ENCODE peak calls at places on chromosomes 7 and 10, in five cellular contexts. G is tibial nerve, M is astrocyte of the spinal cord, B is B cell, Z is AG09309. H is an unnamed sample.

GRCh38 chr7:112782498-112782897 is 7.7 kb downstream of the TMEM168 start:
- DNase-seq in G (no peak), B (no peak), Z (no peak), M (no peak), H (no peak)

GRCh38 chr10:89531359-89531758 is 4.0 kb downstream of the SLC16A12 start:
- DNase-seq in M (no peak), Z (no peak), B (no peak), G (no peak), H (no peak)

GRCh38 chr10:71359364-71360046 is 37.2 kb upstream of the CDH23 start:
- DNase-seq in B (peak; percentile 61), Z (no peak), M (no peak), G (no peak), H (peak; percentile 76)

GRCh38 chr10:17239276-17239660 is 11.2 kb downstream of the VIM start:
- DNase-seq in Z (no peak), G (no peak), B (no peak), M (no peak), H (no peak)

GRCh38 chr7:92778972-92779371 is 57.4 kb downstream of the CDK6 start:
- DNase-seq in Z (peak; percentile 76), G (peak; percentile 27), B (no peak), M (peak; percentile 76), H (peak; percentile 49)

GRCh38 chr7:100726998-100727761 is 6.2 kb upstream of the ZAN start:
- DNase-seq in M (peak; percentile 60), Z (peak; percentile 92), B (no peak), G (no peak), H (no peak)

GRCh38 chr7:117875566-117875965 is 2.3 kb upstream of the CTTNBP2 start:
- DNase-seq in G (no peak), M (peak; percentile 36), B (no peak), Z (no peak), H (no peak)

GRCh38 chr10:44182909-44183308 is 202.0 kb downstream of the CXCL12 start:
- DNase-seq in Z (no peak), B (no peak), M (no peak), G (no peak), H (no peak)

GRCh38 chr10:7218974-7219373 is 191.9 kb downstream of the SFMBT2 start:
- DNase-seq in B (no peak), Z (no peak), G (no peak), M (peak; percentile 25), H (no peak)

GRCh38 chr7:50552921-50553320 is 12.3 kb downstream of the DDC start:
- DNase-seq in G (no peak), B (no peak), M (peak; percentile 51), Z (no peak), H (no peak)

GRCh38 chr10:113230018-113230610 is 280.1 kb downstream of the TCF7L2 start:
- DNase-seq in Z (no peak), G (no peak), B (no peak), M (no peak), H (no peak)

GRCh38 chr10:110546077-110546476 is 21.4 kb upstream of the SMC3 start:
- DNase-seq in M (peak; percentile 31), Z (no peak), B (no peak), G (no peak), H (no peak)

GRCh38 chr7:100865971-100866720 is 1.0 kb upstream of the TRIP6 start:
- DNase-seq in Z (no peak), B (peak; percentile 69), M (peak; percentile 50), G (peak; percentile 67), H (no peak)

GRCh38 chr10:43708256-43708655 is 59.6 kb upstream of the ZNF32 start:
- DNase-seq in G (no peak), Z (no peak), M (no peak), B (no peak), H (no peak)

GRCh38 chr10:132883391-132883881 is 58.9 kb downstream of the CFAP46 start:
- DNase-seq in Z (no peak), G (no peak), M (no peak), B (no peak), H (no peak)

GRCh38 chr7:81852701-81853100 is 82.9 kb upstream of the HGF start:
- DNase-seq in G (no peak), B (no peak), Z (no peak), M (no peak), H (no peak)

GRCh38 chr10:80284522-80284921 is 4.9 kb downstream of the MAT1A start:
- DNase-seq in B (no peak), Z (no peak), M (no peak), G (no peak), H (no peak)

GRCh38 chr7:155490697-155491628 is 33.0 kb downstream of the EN2 start:
- DNase-seq in Z (no peak), M (no peak), G (no peak), B (peak; percentile 79), H (no peak)

GRCh38 chr7:80136276-80137045 is 1.8 kb downstream of the GNAI1 start:
- DNase-seq in Z (no peak), B (no peak), M (peak; percentile 65), G (no peak), H (no peak)

GRCh38 chr10:18647945-18648344 is 3.4 kb downstream of the NSUN6 start:
- DNase-seq in Z (no peak), G (no peak), M (no peak), B (no peak), H (no peak)

GRCh38 chr10:18650618-18651017 is 769 bp downstream of the NSUN6 start:
- DNase-seq in G (no peak), M (no peak), Z (no peak), B (no peak), H (no peak)

GRCh38 chr10:18649364-18649959 is 1.9 kb downstream of the NSUN6 start:
- DNase-seq in G (no peak), Z (no peak), B (no peak), M (no peak), H (no peak)

GRCh38 chr10:18653112-18653511 is 1.7 kb upstream of the NSUN6 start:
- DNase-seq in M (no peak), G (no peak), Z (no peak), B (no peak), H (no peak)

GRCh38 chr10:18651324-18652007 is at the start of gene NSUN6:
- DNase-seq in Z (no peak), G (peak; percentile 81), B (peak; percentile 76), M (peak; percentile 87), H (peak; percentile 82)
- TF ChIP-seq CTCF in Z (peak; percentile 14), G (peak; percentile 28), B (no peak), M (no peak), H (no peak)

GRCh38 chr7:665751-666453 is 60.6 kb upstream of the DNAAF5 start:
- DNase-seq in M (no peak), Z (no peak), B (no peak), G (no peak), H (no peak)
- TF ChIP-seq CTCF in M (peak; percentile 38), Z (peak; percentile 37), B (no peak), G (no peak), H (no peak)

GRCh38 chr10:96987141-96987841 is 155.2 kb downstream of the LCOR start:
- DNase-seq in Z (no peak), M (no peak), B (no peak), G (no peak), H (no peak)

GRCh38 chr10:96986200-96986856 is 154.2 kb downstream of the LCOR start:
- DNase-seq in M (no peak), B (no peak), G (no peak), Z (no peak), H (no peak)

GRCh38 chr10:96978621-96979154 is 146.6 kb downstream of the LCOR start:
- DNase-seq in M (no peak), G (no peak), B (no peak), Z (no peak), H (no peak)

GRCh38 chr10:96984512-96985225 is 152.6 kb downstream of the LCOR start:
- DNase-seq in Z (no peak), M (peak; percentile 50), G (no peak), B (peak; percentile 27), H (no peak)

GRCh38 chr10:96982149-96982930 is 150.2 kb downstream of the LCOR start:
- DNase-seq in Z (no peak), M (no peak), B (no peak), G (no peak), H (no peak)
- TF ChIP-seq CTCF in Z (no peak), M (no peak), B (no peak), G (no peak), H (no peak)

GRCh38 chr10:124259139-124259825 is 159.4 kb downstream of the OAT start:
- DNase-seq in G (no peak), Z (no peak), M (no peak), B (no peak), H (peak; percentile 61)
- TF ChIP-seq CTCF in G (no peak), Z (peak; percentile 33), M (peak; percentile 18), B (no peak), H (peak; percentile 52)

DNA sequence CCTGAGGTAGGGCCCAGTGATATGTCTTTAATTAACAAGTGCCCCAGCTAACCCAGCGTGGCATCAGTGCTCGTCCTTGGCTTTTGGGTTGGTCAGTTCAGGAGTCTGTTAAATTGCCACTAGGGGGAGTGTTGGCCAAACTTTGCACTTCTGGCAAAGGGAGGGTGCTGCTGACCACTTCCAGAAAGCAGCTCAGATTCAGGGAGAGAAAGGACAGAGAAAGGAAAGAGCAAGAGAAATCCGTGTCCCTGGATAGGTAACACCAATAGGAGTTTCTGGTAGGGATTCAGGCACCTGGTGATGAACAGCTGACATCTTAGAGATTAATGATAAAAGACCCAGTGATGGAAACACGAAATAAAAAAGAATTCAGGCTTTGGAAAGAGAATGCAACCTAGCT is 243.1 kb upstream of the AOAH start:
- DNase-seq in Z (peak; percentile 40), B (no peak), M (peak; percentile 71), G (no peak), H (no peak)
- TF ChIP-seq CTCF in Z (peak; percentile 91), B (peak; percentile 21), M (peak; percentile 89), G (peak; percentile 77), H (peak; percentile 92)

GRCh38 chr10:88147000-88147798 is 283.8 kb downstream of the PTEN start:
- DNase-seq in M (no peak), Z (no peak), G (no peak), B (no peak), H (no peak)

GRCh38 chr10:88154596-88155250 is 291.3 kb downstream of the PTEN start:
- DNase-seq in G (no peak), B (no peak), Z (no peak), M (peak; percentile 32), H (no peak)

GRCh38 chr10:88152720-88153119 is 289.3 kb downstream of the PTEN start:
- DNase-seq in M (peak; percentile 86), B (no peak), Z (peak; percentile 99), G (no peak), H (no peak)

GRCh38 chr10:88150338-88150737 is 286.9 kb downstream of the PTEN start:
- DNase-seq in B (no peak), M (peak; percentile 65), Z (peak; percentile 61), G (no peak), H (peak; percentile 49)

GRCh38 chr10:88149906-88150305 is 286.5 kb downstream of the PTEN start:
- DNase-seq in Z (no peak), B (no peak), G (no peak), M (no peak), H (no peak)
- TF ChIP-seq CTCF in Z (no peak), B (no peak), G (no peak), M (no peak), H (no peak)

GRCh38 chr7:35694784-35695627 is at the start of gene HERPUD2:
- DNase-seq in M (peak; percentile 93), B (peak; percentile 94), G (peak; percentile 85), Z (peak; percentile 49), H (peak; percentile 90)
- TF ChIP-seq CTCF in M (no peak), B (no peak), G (peak; percentile 47), Z (no peak), H (no peak)

GRCh38 chr7:49001610-49002033 is 77.3 kb downstream of the CDC14C start:
- DNase-seq in B (no peak), M (no peak), G (no peak), Z (no peak), H (no peak)
- TF ChIP-seq CTCF in B (no peak), M (peak; percentile 45), G (no peak), Z (no peak), H (peak; percentile 55)

H was measured in CD14-positive monocyte.